ENCODE peak calls at places on chromosomes 3 and 15, in nine cellular contexts. Y is neural progenitor cell, E is body of pancreas, W is ovary, H is heart right ventricle, U is right cardiac atrium, N is HAP-1, L is breast epithelium, Z is aorta. V is an unnamed sample. For H3K4me1, the result is how much of the 10 kb centered on the place peaks cover.

GRCh38 chr15:85004551-85004950 is 22.9 kb downstream of the PDE8A start:
- DNase-seq in E (no peak), Z (no peak), N (no peak), L (no peak), W (no peak), H (no peak), U (no peak), Y (no peak), V (no peak)

GRCh38 chr3:2097641-2098191 is 950 bp upstream of the CNTN4 start:
- DNase-seq in W (no peak), Y (peak), H (no peak), Z (no peak), U (no peak), L (no peak), E (no peak), N (no peak), V (no peak)

GRCh38 chr3:59812778-59813558 is 763.1 kb upstream of the CFAP20DC start:
- DNase-seq in N (no peak), H (no peak), U (no peak), Z (no peak), L (no peak), E (no peak), Y (peak), W (no peak), V (no peak)

GRCh38 chr3:42804831-42805821 is 836 bp upstream of the HIGD1A start:
- DNase-seq in W (peak), N (no peak), Z (peak), H (peak), U (peak), L (no peak), Y (peak), E (no peak), V (peak)

GRCh38 chr15:91970142-91970541 is 116.6 kb downstream of the SLCO3A1 start:
- DNase-seq in L (peak), W (peak), Z (peak), E (no peak), Y (no peak), N (no peak), U (peak), H (peak), V (peak)

GRCh38 chr3:72265250-72265649 is 480.3 kb upstream of the PROK2 start:
- DNase-seq in L (no peak), U (no peak), E (no peak), Y (peak), Z (no peak), W (no peak), N (peak), H (no peak), V (no peak)

GRCh38 chr3:130894130-130894872 is 417 bp downstream of the ATP2C1 start:
- DNase-seq in N (no peak), H (peak), Z (peak), U (peak), Y (peak), L (no peak), W (peak), E (peak), V (peak)

GRCh38 chr3:188792788-188793187 is 379.0 kb upstream of the TPRG1 start:
- DNase-seq in Z (no peak), E (no peak), W (no peak), Y (peak), U (peak), H (peak), N (no peak), L (no peak), V (no peak)

GRCh38 chr15:52651868-52652267 is 27.3 kb downstream of the ATOSA start:
- DNase-seq in H (peak), L (peak), U (peak), Y (peak), N (peak), Z (no peak), E (peak), W (peak), V (peak)

GRCh38 chr3:22399566-22399965 is 648.6 kb upstream of the ZNF385D start:
- DNase-seq in N (no peak), Z (no peak), W (no peak), H (no peak), Y (no peak), U (no peak), E (no peak), L (no peak), V (no peak)

GRCh38 chr3:5294360-5294759 is 106.9 kb downstream of the EDEM1 start:
- DNase-seq in W (no peak), H (no peak), U (no peak), L (no peak), Y (no peak), N (no peak), Z (no peak), E (no peak), V (no peak)

GRCh38 chr3:137815251-137815650 is 51.1 kb downstream of the SOX14 start:
- DNase-seq in N (no peak), W (no peak), E (no peak), H (no peak), Z (no peak), U (no peak), L (no peak), Y (no peak), V (no peak)

GRCh38 chr3:60756636-60757035 is 494.6 kb downstream of the FHIT start:
- DNase-seq in L (no peak), U (no peak), W (no peak), Z (no peak), Y (peak), H (no peak), N (no peak), E (no peak), V (no peak)

GRCh38 chr3:139110072-139110830 is 65.6 kb upstream of the PRR23C start:
- DNase-seq in Y (no peak), N (no peak), L (peak), W (no peak), U (no peak), Z (no peak), E (no peak), H (peak), V (peak)

GRCh38 chr3:185363662-185364203 is 797 bp downstream of the MAP3K13 start:
- DNase-seq in W (no peak), N (no peak), E (no peak), L (no peak), H (no peak), Y (no peak), Z (no peak), U (no peak), V (no peak)

GRCh38 chr3:185365281-185366211 is 2.6 kb downstream of the MAP3K13 start:
- DNase-seq in W (no peak), U (no peak), E (peak), L (peak), Y (no peak), N (no peak), H (no peak), Z (no peak), V (no peak)

GRCh38 chr3:185361920-185362319 is 1.0 kb upstream of the MAP3K13 start:
- DNase-seq in E (no peak), Y (no peak), H (no peak), N (no peak), Z (no peak), U (no peak), W (no peak), L (no peak), V (no peak)

GRCh38 chr3:185366913-185367312 is 4.0 kb downstream of the MAP3K13 start:
- DNase-seq in Z (no peak), H (no peak), L (no peak), W (no peak), E (no peak), Y (no peak), U (no peak), N (no peak), V (no peak)

DNA sequence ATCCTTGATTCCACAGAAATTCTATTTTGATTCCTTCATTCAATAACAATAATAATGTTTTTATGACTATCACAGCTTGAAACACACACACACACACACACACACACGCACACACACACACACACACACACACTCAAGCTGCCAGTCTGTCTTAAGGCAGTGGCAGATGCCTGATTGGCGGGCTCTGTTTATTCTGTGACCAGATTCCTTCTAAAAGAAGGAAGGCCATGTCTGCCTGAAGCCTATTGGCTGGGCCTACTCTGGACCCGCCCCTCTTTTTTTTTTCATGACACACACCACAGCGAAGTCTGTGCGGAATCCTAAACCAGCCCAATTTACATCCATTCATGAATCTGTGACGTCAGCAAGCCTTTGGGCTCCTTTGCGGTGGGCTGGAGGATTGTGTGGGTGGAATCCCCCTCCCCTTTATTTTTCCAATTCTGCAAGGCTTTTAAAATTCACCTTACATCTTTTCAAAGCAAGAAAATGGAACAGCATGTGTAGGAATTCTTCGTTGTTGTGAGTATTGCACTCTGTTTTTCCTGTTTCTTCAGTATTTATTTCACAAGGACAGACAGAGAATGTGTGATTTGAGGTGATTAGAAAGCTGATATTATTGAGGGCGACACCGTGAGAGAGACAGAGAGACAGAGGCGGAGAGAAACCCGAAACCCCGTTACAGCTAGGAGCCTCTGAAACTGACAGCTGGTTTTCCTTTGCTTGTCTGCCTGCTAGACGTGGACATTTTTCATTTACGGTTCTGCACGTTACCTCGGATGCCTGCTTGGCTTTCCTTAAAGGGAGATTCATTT is at the start of gene MAP3K13:
- DNase-seq in Y (peak), H (peak), L (peak), E (peak), Z (peak), N (peak), U (peak), W (peak), V (peak)
- H3K4me1 ChIP-seq in Y (under half), H (under half), L (under half), E (under half), Z (under half), N (under half), U (under half), W (under half), V (under half)

GRCh38 chr3:49016414-49017228 is 1.8 kb downstream of the DALRD3 start:
- DNase-seq in E (no peak), L (no peak), N (no peak), U (peak), Y (no peak), H (no peak), W (no peak), Z (no peak), V (no peak)
- H3K4me1 ChIP-seq in E (half or more), L (under half), N (under half), U (under half), Y (under half), H (under half), W (under half), Z (under half), V (under half)

GRCh38 chr15:25180606-25181289 is 226.0 kb downstream of the SNRPN start:
- DNase-seq in Y (no peak), N (no peak), E (no peak), U (peak), L (peak), W (peak), H (peak), Z (peak), V (peak)
- H3K4me1 ChIP-seq in Y (under half), N (under half), E (under half), U (under half), L (under half), W (under half), H (under half), Z (under half), V (under half)

GRCh38 chr3:29429055-29429454 is 148.2 kb downstream of the RBMS3 start:
- DNase-seq in H (no peak), Z (no peak), U (no peak), N (no peak), Y (no peak), W (no peak), L (no peak), E (no peak), V (no peak)

GRCh38 chr3:29426302-29427226 is 145.7 kb downstream of the RBMS3 start:
- DNase-seq in N (no peak), W (no peak), E (no peak), Y (no peak), H (no peak), U (no peak), L (no peak), Z (no peak), V (no peak)

GRCh38 chr3:29427266-29428103 is 146.6 kb downstream of the RBMS3 start:
- DNase-seq in E (peak), Z (no peak), W (no peak), U (peak), L (no peak), N (no peak), Y (no peak), H (peak), V (no peak)

GRCh38 chr3:29430558-29430971 is 149.7 kb downstream of the RBMS3 start:
- DNase-seq in Z (no peak), U (no peak), H (no peak), L (no peak), E (no peak), N (peak), W (no peak), Y (peak), V (no peak)
- H3K4me1 ChIP-seq in Z (under half), U (under half), H (under half), L (under half), E (under half), N (under half), W (under half), Y (under half), V (under half)

GRCh38 chr3:113741086-113741485 is 5.0 kb downstream of the NAA50 start:
- DNase-seq in L (no peak), W (no peak), U (no peak), E (no peak), Z (no peak), N (no peak), H (no peak), Y (no peak), V (no peak)
- H3K4me1 ChIP-seq in L (under half), W (under half), U (under half), E (half or more), Z (under half), N (under half), H (half or more), Y (under half), V (under half)

DNA sequence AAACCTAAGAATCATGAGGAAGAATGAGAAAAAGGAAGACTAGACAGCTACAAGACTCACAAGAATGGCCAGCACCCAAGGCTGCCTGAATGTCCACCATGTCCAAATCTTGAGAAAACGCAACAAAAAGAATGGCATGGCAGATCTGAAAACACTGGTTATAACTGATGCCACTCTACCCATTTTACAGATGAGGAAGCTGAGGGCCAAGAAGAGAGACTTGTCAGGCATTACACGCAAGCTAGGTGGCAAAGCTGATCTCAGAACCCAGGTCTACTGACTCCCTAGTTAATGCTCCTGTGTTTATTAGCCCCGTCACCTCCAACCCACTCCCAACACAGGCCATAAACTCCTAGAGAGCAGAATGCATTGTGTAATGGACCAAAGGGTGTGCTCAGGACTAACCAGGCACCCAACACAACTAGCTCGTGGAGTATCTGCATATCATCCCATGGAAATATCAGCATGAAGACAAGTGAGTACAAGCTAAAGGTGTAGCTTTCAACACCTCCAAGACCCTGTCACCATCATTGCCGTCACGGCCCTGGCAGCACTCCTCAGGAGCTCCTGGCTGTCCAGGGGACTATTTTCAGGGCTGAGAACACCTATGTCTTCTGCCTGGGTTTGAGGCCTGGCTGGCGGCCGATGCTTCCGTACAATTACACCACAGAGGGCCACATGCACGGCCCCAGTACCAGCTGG is 111.7 kb downstream of the XXYLT1 start:
- DNase-seq in Y (no peak), H (peak), W (no peak), U (no peak), N (no peak), Z (no peak), L (no peak), E (no peak), V (no peak)
- H3K4me1 ChIP-seq in Y (under half), H (half or more), W (under half), U (under half), N (under half), Z (under half), L (under half), E (under half), V (under half)

V was measured in adrenal gland.